ENCODE peak calls at places on chromosomes 7 and 10, in five cellular contexts. One of them, this sample, is unnamed.

GRCh38 chr10:102068216-102068615 is 3.1 kb downstream of the HPS6 start:
- DNase-seq in iris pigment epithelial cell: no peak
- DNase-seq in skeletal muscle cell: no peak
- DNase-seq in left kidney: no peak
- DNase-seq in type B pancreatic cell: no peak
- DNase-seq in this sample: no peak

GRCh38 chr7:51129527-51130472 is 186.8 kb downstream of the COBL start:
- DNase-seq in left kidney: peak
- DNase-seq in type B pancreatic cell: peak
- DNase-seq in iris pigment epithelial cell: no peak
- DNase-seq in skeletal muscle cell: no peak
- DNase-seq in this sample: no peak

GRCh38 chr7:95105627-95106026 is 198.2 kb downstream of the PPP1R9A start:
- DNase-seq in type B pancreatic cell: no peak
- DNase-seq in skeletal muscle cell: no peak
- DNase-seq in left kidney: no peak
- DNase-seq in iris pigment epithelial cell: no peak
- DNase-seq in this sample: no peak

GRCh38 chr10:5596611-5597341 is 69.6 kb downstream of the ASB13 start:
- DNase-seq in type B pancreatic cell: no peak
- DNase-seq in left kidney: no peak
- DNase-seq in iris pigment epithelial cell: no peak
- DNase-seq in skeletal muscle cell: no peak
- DNase-seq in this sample: no peak

GRCh38 chr7:11548532-11548931 is 283.5 kb downstream of the THSD7A start:
- DNase-seq in iris pigment epithelial cell: peak
- DNase-seq in skeletal muscle cell: no peak
- DNase-seq in type B pancreatic cell: no peak
- DNase-seq in left kidney: no peak
- DNase-seq in this sample: no peak

GRCh38 chr10:126963354-126963753 is 58.1 kb downstream of the DOCK1 start:
- DNase-seq in type B pancreatic cell: no peak
- DNase-seq in skeletal muscle cell: no peak
- DNase-seq in left kidney: no peak
- DNase-seq in iris pigment epithelial cell: no peak
- DNase-seq in this sample: no peak

GRCh38 chr10:15209827-15210509 is 41.5 kb upstream of the NMT2 start:
- DNase-seq in iris pigment epithelial cell: peak
- DNase-seq in type B pancreatic cell: peak
- DNase-seq in left kidney: peak
- DNase-seq in skeletal muscle cell: no peak
- DNase-seq in this sample: peak

GRCh38 chr7:27139335-27140107 is 4.0 kb downstream of the HOXA5 start:
- DNase-seq in skeletal muscle cell: no peak
- DNase-seq in type B pancreatic cell: peak
- DNase-seq in left kidney: peak
- DNase-seq in iris pigment epithelial cell: no peak
- DNase-seq in this sample: no peak

GRCh38 chr10:20795391-20795790 is 101.7 kb downstream of the NEBL start:
- DNase-seq in skeletal muscle cell: no peak
- DNase-seq in iris pigment epithelial cell: no peak
- DNase-seq in type B pancreatic cell: no peak
- DNase-seq in left kidney: no peak
- DNase-seq in this sample: no peak

GRCh38 chr10:98748298-98748697 is 301.6 kb upstream of the HPS1 start:
- DNase-seq in left kidney: peak
- DNase-seq in iris pigment epithelial cell: peak
- DNase-seq in type B pancreatic cell: no peak
- DNase-seq in skeletal muscle cell: no peak
- DNase-seq in this sample: no peak

GRCh38 chr10:94361161-94361794 is 1.5 kb downstream of the NOC3L start:
- DNase-seq in iris pigment epithelial cell: peak
- DNase-seq in type B pancreatic cell: no peak
- DNase-seq in left kidney: no peak
- DNase-seq in skeletal muscle cell: no peak
- DNase-seq in this sample: no peak

GRCh38 chr10:70893227-70894006 is 5.1 kb upstream of the PCBD1 start:
- DNase-seq in left kidney: no peak
- DNase-seq in type B pancreatic cell: no peak
- DNase-seq in skeletal muscle cell: no peak
- DNase-seq in iris pigment epithelial cell: no peak
- DNase-seq in this sample: no peak